ENCODE peak calls at places on chromosomes 4 and X, in nine cellular contexts. R, Z, H, O, V, S, K, N and X are unnamed samples.

GRCh38 chr4:95049838-95050237 is 292.1 kb downstream of the BMPR1B start:
- DNase-seq in R (no peak), Z (no peak), H (no peak), O (no peak), V (no peak), S (no peak), K (no peak), N (no peak), X (no peak)

GRCh38 chr4:176123710-176124407 is 58.2 kb downstream of the WDR17 start:
- DNase-seq in R (no peak), Z (peak), H (no peak), O (peak), V (peak), S (no peak), K (peak), N (peak), X (no peak)

GRCh38 chr4:53192017-53192416 is 173.8 kb downstream of the SCFD2 start:
- DNase-seq in R (no peak), Z (no peak), H (no peak), O (no peak), V (no peak), S (no peak), K (no peak), N (no peak), X (no peak)

GRCh38 chr4:142875117-142875516 is 29.0 kb upstream of the INPP4B start:
- DNase-seq in R (no peak), Z (no peak), H (no peak), O (no peak), V (no peak), S (no peak), K (no peak), N (no peak), X (no peak)

GRCh38 chr4:106002979-106003378 is 107.7 kb downstream of the NPNT start:
- DNase-seq in R (no peak), Z (no peak), H (no peak), O (no peak), V (no peak), S (no peak), K (no peak), N (no peak), X (no peak)

GRCh38 chrX:4253092-4253491 is 539.6 kb upstream of the PRKX start:
- DNase-seq in R (no peak), Z (no peak), H (no peak), O (no peak), V (no peak), S (no peak), K (peak), N (no peak), X (no peak)

GRCh38 chr4:37453361-37454262 is 209.1 kb downstream of the NWD2 start:
- DNase-seq in R (no peak), Z (peak), H (peak), O (no peak), V (peak), S (peak), K (no peak), N (no peak), X (peak)

GRCh38 chr4:112145820-112146813 is 863 bp downstream of the FAM241A start:
- DNase-seq in R (peak), Z (no peak), H (no peak), O (no peak), V (peak), S (peak), K (peak), N (peak), X (peak)

GRCh38 chrX:46130246-46130645 is 415.0 kb downstream of the ZNF674 start:
- DNase-seq in R (no peak), Z (no peak), H (no peak), O (no peak), V (peak), S (no peak), K (no peak), N (no peak), X (no peak)